ENCODE peak calls at places on chromosomes 16 and 17, in five cellular contexts. One of them, this sample, is unnamed.

GRCh38 chr16:65576631-65577030 is 454.8 kb upstream of the CDH11 start:
- DNase-seq in GM13977: no peak
- DNase-seq in sciatic nerve: no peak
- DNase-seq in dermis microvascular lymphatic vessel endothelial cell: no peak
- DNase-seq in HFF-Myc: no peak
- DNase-seq in this sample: no peak

GRCh38 chr16:51431517-51432241 is 280.6 kb upstream of the SALL1 start:
- DNase-seq in GM13977: no peak
- DNase-seq in sciatic nerve: no peak
- DNase-seq in dermis microvascular lymphatic vessel endothelial cell: no peak
- DNase-seq in HFF-Myc: peak; percentile 93
- DNase-seq in this sample: peak; percentile 41

GRCh38 chr16:89320717-89321501 is 103.4 kb downstream of the ZNF778 start:
- DNase-seq in GM13977: no peak
- DNase-seq in sciatic nerve: no peak
- DNase-seq in dermis microvascular lymphatic vessel endothelial cell: no peak
- DNase-seq in HFF-Myc: no peak
- DNase-seq in this sample: no peak

GRCh38 chr16:4917117-4917516 is 19.8 kb downstream of the PPL start:
- DNase-seq in GM13977: no peak
- DNase-seq in sciatic nerve: no peak
- DNase-seq in dermis microvascular lymphatic vessel endothelial cell: no peak
- DNase-seq in HFF-Myc: no peak
- DNase-seq in this sample: no peak

GRCh38 chr17:45311406-45311761 is 5.4 kb downstream of the MAP3K14 start:
- DNase-seq in GM13977: no peak
- DNase-seq in sciatic nerve: no peak
- DNase-seq in dermis microvascular lymphatic vessel endothelial cell: no peak
- DNase-seq in HFF-Myc: no peak
- DNase-seq in this sample: no peak

GRCh38 chr16:66190411-66190810 is 176.1 kb upstream of the CDH5 start:
- DNase-seq in GM13977: no peak
- DNase-seq in sciatic nerve: no peak
- DNase-seq in dermis microvascular lymphatic vessel endothelial cell: no peak
- DNase-seq in HFF-Myc: no peak
- DNase-seq in this sample: no peak

GRCh38 chr16:66935319-66936011 is at the start of gene CES2:
- DNase-seq in GM13977: no peak
- DNase-seq in sciatic nerve: no peak
- DNase-seq in dermis microvascular lymphatic vessel endothelial cell: no peak
- DNase-seq in HFF-Myc: no peak
- DNase-seq in this sample: no peak

GRCh38 chr16:47276522-47276921 is 132.8 kb upstream of the NETO2 start:
- DNase-seq in GM13977: no peak
- DNase-seq in sciatic nerve: no peak
- DNase-seq in dermis microvascular lymphatic vessel endothelial cell: no peak
- DNase-seq in HFF-Myc: no peak
- DNase-seq in this sample: no peak

GRCh38 chr17:77959216-77959925 is 868 bp downstream of the TNRC6C start:
- DNase-seq in GM13977: peak; percentile 64
- DNase-seq in sciatic nerve: no peak
- DNase-seq in dermis microvascular lymphatic vessel endothelial cell: no peak
- DNase-seq in HFF-Myc: no peak
- DNase-seq in this sample: peak; percentile 9

GRCh38 chr17:2909853-2910234 is 113.6 kb downstream of the RAP1GAP2 start:
- DNase-seq in GM13977: no peak
- DNase-seq in sciatic nerve: no peak
- DNase-seq in dermis microvascular lymphatic vessel endothelial cell: no peak
- DNase-seq in HFF-Myc: no peak
- DNase-seq in this sample: peak; percentile 7

GRCh38 chr17:75843577-75844529 is at the start of gene UNC13D:
- DNase-seq in GM13977: peak; percentile 81
- DNase-seq in sciatic nerve: no peak
- DNase-seq in dermis microvascular lymphatic vessel endothelial cell: no peak
- DNase-seq in HFF-Myc: no peak
- DNase-seq in this sample: no peak

GRCh38 chr16:87392823-87393679 is 915 bp downstream of the MAP1LC3B start:
- DNase-seq in GM13977: no peak
- DNase-seq in sciatic nerve: peak; percentile 78
- DNase-seq in dermis microvascular lymphatic vessel endothelial cell: no peak
- DNase-seq in HFF-Myc: no peak
- DNase-seq in this sample: peak; percentile 55

GRCh38 chr17:1197781-1198490 is 18.2 kb upstream of the ABR start:
- DNase-seq in GM13977: peak; percentile 86
- DNase-seq in sciatic nerve: peak; percentile 90
- DNase-seq in dermis microvascular lymphatic vessel endothelial cell: no peak
- DNase-seq in HFF-Myc: no peak
- DNase-seq in this sample: no peak

GRCh38 chr17:7042507-7043194 is 1.2 kb downstream of the SLC16A11 start:
- DNase-seq in GM13977: peak; percentile 76
- DNase-seq in sciatic nerve: no peak
- DNase-seq in dermis microvascular lymphatic vessel endothelial cell: no peak
- DNase-seq in HFF-Myc: no peak
- DNase-seq in this sample: no peak

GRCh38 chr16:67399218-67399733 is 6.0 kb upstream of the TPPP3 start:
- DNase-seq in GM13977: peak; percentile 87
- DNase-seq in sciatic nerve: no peak
- DNase-seq in dermis microvascular lymphatic vessel endothelial cell: no peak
- DNase-seq in HFF-Myc: no peak
- DNase-seq in this sample: no peak

GRCh38 chr17:30239089-30239462 is 3.6 kb upstream of the SLC6A4 start:
- DNase-seq in GM13977: no peak
- DNase-seq in sciatic nerve: no peak
- DNase-seq in dermis microvascular lymphatic vessel endothelial cell: no peak
- DNase-seq in HFF-Myc: no peak
- DNase-seq in this sample: no peak

GRCh38 chr17:57442914-57443571 is 186.7 kb downstream of the MSI2 start:
- DNase-seq in GM13977: no peak
- DNase-seq in sciatic nerve: no peak
- DNase-seq in dermis microvascular lymphatic vessel endothelial cell: no peak
- DNase-seq in HFF-Myc: no peak
- DNase-seq in this sample: no peak

GRCh38 chr17:41965694-41966375 is 760 bp upstream of the CNP start:
- DNase-seq in GM13977: peak; percentile 84
- DNase-seq in sciatic nerve: no peak
- DNase-seq in dermis microvascular lymphatic vessel endothelial cell: no peak
- DNase-seq in HFF-Myc: no peak
- DNase-seq in this sample: no peak

GRCh38 chr17:61321344-61321743 is 78.3 kb upstream of the TBX2 start:
- DNase-seq in GM13977: no peak
- DNase-seq in sciatic nerve: no peak
- DNase-seq in dermis microvascular lymphatic vessel endothelial cell: no peak
- DNase-seq in HFF-Myc: no peak
- DNase-seq in this sample: no peak

GRCh38 chr16:75237398-75238131 is 13.9 kb downstream of the BCAR1 start:
- DNase-seq in GM13977: no peak
- DNase-seq in sciatic nerve: no peak
- DNase-seq in dermis microvascular lymphatic vessel endothelial cell: no peak
- DNase-seq in HFF-Myc: no peak
- DNase-seq in this sample: no peak

GRCh38 chr17:81329927-81330883 is 35.1 kb upstream of the SLC38A10 start:
- DNase-seq in GM13977: no peak
- DNase-seq in sciatic nerve: no peak
- DNase-seq in dermis microvascular lymphatic vessel endothelial cell: no peak
- DNase-seq in HFF-Myc: no peak
- DNase-seq in this sample: no peak

GRCh38 chr17:8832711-8833352 is 33.7 kb upstream of the MFSD6L start:
- DNase-seq in GM13977: no peak
- DNase-seq in sciatic nerve: no peak
- DNase-seq in dermis microvascular lymphatic vessel endothelial cell: no peak
- DNase-seq in HFF-Myc: no peak
- DNase-seq in this sample: peak; percentile 58

GRCh38 chr16:88931373-88931900 is 45.6 kb downstream of the CBFA2T3 start:
- DNase-seq in GM13977: no peak
- DNase-seq in sciatic nerve: no peak
- DNase-seq in dermis microvascular lymphatic vessel endothelial cell: no peak
- DNase-seq in HFF-Myc: no peak
- DNase-seq in this sample: no peak

GRCh38 chr17:64278614-64279013 is 15.6 kb upstream of the TEX2 start:
- DNase-seq in GM13977: no peak
- DNase-seq in sciatic nerve: no peak
- DNase-seq in dermis microvascular lymphatic vessel endothelial cell: no peak
- DNase-seq in HFF-Myc: no peak
- DNase-seq in this sample: no peak

GRCh38 chr16:27374794-27375499 is 27.0 kb upstream of the IL21R start:
- DNase-seq in GM13977: peak; percentile 68
- DNase-seq in sciatic nerve: peak; percentile 77
- DNase-seq in dermis microvascular lymphatic vessel endothelial cell: peak; percentile 28
- DNase-seq in HFF-Myc: peak; percentile 82
- DNase-seq in this sample: peak; percentile 86

GRCh38 chr17:6596076-6596475 is 39.7 kb upstream of the PITPNM3 start:
- DNase-seq in GM13977: no peak
- DNase-seq in sciatic nerve: no peak
- DNase-seq in dermis microvascular lymphatic vessel endothelial cell: no peak
- DNase-seq in HFF-Myc: no peak
- DNase-seq in this sample: no peak

This sample was measured in HAP-1.